ENCODE peak calls at places on chromosomes 11 and 22, in nine cellular contexts. R is progenitor cell of endocrine pancreas, G is nephron progenitor cell, K is endothelial cell, D is ACHN, L is amygdala, Y is astrocyte of the spinal cord, B is hepatic stellate cell, C is frontal cortex. I is an unnamed sample.

GRCh38 chr11:121415861-121416260 is 36.3 kb upstream of the SORL1 start:
- DNase-seq in C (no peak), Y (no peak), D (no peak), K (no peak), R (no peak), G (no peak), L (no peak), B (no peak), I (no peak)

GRCh38 chr22:37474447-37475090 is 11.6 kb downstream of the MFNG start:
- DNase-seq in L (no peak), K (no peak), D (no peak), G (no peak), Y (no peak), R (no peak), B (no peak), C (no peak), I (no peak)

GRCh38 chr11:89293966-89294679 is 116.4 kb downstream of the TYR start:
- DNase-seq in L (no peak), C (no peak), B (peak; percentile 0), K (peak; percentile 33), R (peak; percentile 10), Y (peak; percentile 45), G (peak; percentile 40), D (no peak), I (no peak)

GRCh38 chr22:33034753-33035152 is 23.4 kb downstream of the SYN3 start:
- DNase-seq in D (no peak), B (no peak), R (no peak), K (no peak), G (no peak), Y (no peak), C (no peak), L (no peak), I (no peak)

GRCh38 chr11:2929511-2929879 is 275 bp upstream of the PHLDA2 start:
- DNase-seq in R (no peak), D (peak; percentile 83), Y (peak; percentile 83), K (no peak), L (no peak), C (no peak), G (peak; percentile 51), B (peak; percentile 95), I (no peak)

GRCh38 chr22:40325315-40325714 is 21.0 kb upstream of the ADSL start:
- DNase-seq in R (no peak), Y (no peak), K (no peak), L (no peak), G (no peak), C (no peak), D (no peak), B (no peak), I (no peak)

GRCh38 chr11:120682866-120683265 is 171.3 kb downstream of the GRIK4 start:
- DNase-seq in D (no peak), K (no peak), R (no peak), G (no peak), Y (peak; percentile 7), C (no peak), B (no peak), L (no peak), I (no peak)

GRCh38 chr11:57785072-57785471 is 23.5 kb downstream of the CTNND1 start:
- DNase-seq in D (no peak), G (no peak), B (no peak), K (no peak), L (no peak), Y (no peak), C (no peak), R (no peak), I (no peak)

GRCh38 chr11:106288988-106289387 is 211.5 kb downstream of the AASDHPPT start:
- DNase-seq in G (no peak), D (no peak), Y (no peak), C (no peak), L (no peak), B (no peak), K (no peak), R (no peak), I (no peak)

GRCh38 chr11:33633251-33634003 is 67.2 kb downstream of the C11orf91 start:
- DNase-seq in B (peak; percentile 37), R (no peak), C (no peak), G (no peak), Y (peak; percentile 86), L (no peak), K (no peak), D (peak; percentile 34), I (no peak)

GRCh38 chr11:109644158-109644557 is 222.2 kb downstream of the C11orf87 start:
- DNase-seq in C (peak; percentile 14), L (peak; percentile 83), Y (peak; percentile 1), D (no peak), R (no peak), G (no peak), B (no peak), K (no peak), I (no peak)

GRCh38 chr11:73931039-73931645 is 19.7 kb upstream of the DNAJB13 start:
- DNase-seq in K (peak; percentile 31), R (no peak), Y (peak; percentile 82), L (peak; percentile 68), D (peak; percentile 76), B (peak; percentile 61), G (peak; percentile 10), C (peak; percentile 27), I (no peak)

GRCh38 chr11:14300661-14301304 is 58.2 kb downstream of the RRAS2 start:
- DNase-seq in B (peak; percentile 48), G (peak; percentile 38), R (peak; percentile 27), Y (peak; percentile 80), D (peak; percentile 68), K (peak; percentile 51), L (peak; percentile 51), C (peak; percentile 48), I (no peak)

GRCh38 chr11:76415073-76415472 is 29.7 kb upstream of the EMSY start:
- DNase-seq in R (no peak), K (no peak), Y (no peak), D (no peak), L (no peak), G (no peak), B (no peak), C (no peak), I (no peak)

GRCh38 chr11:68837583-68838571 is 3.8 kb downstream of the CPT1A start:
- DNase-seq in L (no peak), D (no peak), Y (no peak), G (no peak), R (no peak), C (no peak), K (no peak), B (no peak), I (no peak)

GRCh38 chr22:25482868-25483639 is 81.4 kb upstream of the GRK3 start:
- DNase-seq in D (no peak), R (no peak), C (peak; percentile 42), L (peak; percentile 66), G (no peak), K (no peak), Y (no peak), B (no peak), I (no peak)

GRCh38 chr11:75142714-75143419 is 8.0 kb upstream of the SLCO2B1 start:
- DNase-seq in K (peak; percentile 35), Y (peak; percentile 94), R (no peak), D (peak; percentile 83), G (no peak), C (peak; percentile 77), L (peak; percentile 44), B (peak; percentile 96), I (peak; percentile 51)

GRCh38 chr11:115580927-115581680 is 76.9 kb upstream of the CADM1 start:
- DNase-seq in G (peak; percentile 72), B (no peak), K (no peak), L (no peak), C (no peak), R (no peak), D (no peak), Y (no peak), I (no peak)

GRCh38 chr11:117232022-117232878 is at the start of the genes PCSK7 and RNF214:
- DNase-seq in R (peak; percentile 77), L (peak; percentile 79), K (peak; percentile 85), G (peak; percentile 80), B (peak; percentile 96), Y (peak; percentile 63), D (peak; percentile 77), C (peak; percentile 98), I (peak; percentile 88)

GRCh38 chr11:15093432-15093831 is 20.0 kb downstream of the CALCB start:
- DNase-seq in L (no peak), Y (no peak), C (no peak), B (no peak), G (no peak), D (no peak), K (no peak), R (no peak), I (no peak)

GRCh38 chr11:118212781-118213565 is 11.8 kb downstream of the JAML start:
- DNase-seq in C (no peak), B (no peak), Y (no peak), R (no peak), D (no peak), K (no peak), G (no peak), L (no peak), I (no peak)

GRCh38 chr11:85759915-85760314 is 51.0 kb downstream of the SYTL2 start:
- DNase-seq in B (peak; percentile 50), Y (peak; percentile 90), L (no peak), D (peak; percentile 84), R (no peak), C (no peak), G (no peak), K (no peak), I (no peak)

GRCh38 chr22:24601217-24602104 is 1.5 kb upstream of the GGT1 start:
- DNase-seq in Y (no peak), D (peak; percentile 80), L (no peak), B (no peak), C (no peak), K (no peak), G (no peak), R (no peak), I (no peak)